ENCODE peak calls at places on chromosomes 2 and 18, in eight cellular contexts. One of them, this sample, is unnamed.

GRCh38 chr2:204110250-204111183 is 174.0 kb downstream of the ICOS start:
- DNase-seq in endothelial cell: no peak
- DNase-seq in fibroblast of pulmonary artery: peak
- DNase-seq in right lobe of liver: no peak
- DNase-seq in CD8-positive, alpha-beta T cell: peak
- DNase-seq in Calu3: no peak
- DNase-seq in GM20000: peak
- DNase-seq in GM13976: peak
- DNase-seq in this sample: no peak

GRCh38 chr2:96119389-96119751 is 3.0 kb upstream of the ADRA2B start:
- DNase-seq in CD8-positive, alpha-beta T cell: no peak
- DNase-seq in GM13976: no peak
- DNase-seq in endothelial cell: no peak
- DNase-seq in fibroblast of pulmonary artery: no peak
- DNase-seq in Calu3: no peak
- DNase-seq in GM20000: no peak
- DNase-seq in right lobe of liver: no peak
- DNase-seq in this sample: peak

GRCh38 chr18:23735021-23735464 is 45.8 kb downstream of the LAMA3 start:
- DNase-seq in GM13976: no peak
- DNase-seq in endothelial cell: no peak
- DNase-seq in CD8-positive, alpha-beta T cell: no peak
- DNase-seq in right lobe of liver: no peak
- DNase-seq in Calu3: peak
- DNase-seq in GM20000: no peak
- DNase-seq in fibroblast of pulmonary artery: peak
- DNase-seq in this sample: no peak

GRCh38 chr2:101466426-101466825 is 8.5 kb downstream of the RFX8 start:
- DNase-seq in right lobe of liver: no peak
- DNase-seq in GM20000: no peak
- DNase-seq in CD8-positive, alpha-beta T cell: no peak
- DNase-seq in endothelial cell: no peak
- DNase-seq in fibroblast of pulmonary artery: no peak
- DNase-seq in GM13976: no peak
- DNase-seq in Calu3: no peak
- DNase-seq in this sample: no peak

GRCh38 chr2:2839393-2840096 is 508.5 kb upstream of the MYT1L start:
- DNase-seq in GM13976: no peak
- DNase-seq in endothelial cell: no peak
- DNase-seq in fibroblast of pulmonary artery: no peak
- DNase-seq in right lobe of liver: no peak
- DNase-seq in CD8-positive, alpha-beta T cell: no peak
- DNase-seq in GM20000: no peak
- DNase-seq in Calu3: no peak
- DNase-seq in this sample: no peak

GRCh38 chr2:102294802-102295489 is 16.4 kb upstream of the IL1RL1 start:
- DNase-seq in endothelial cell: no peak
- DNase-seq in right lobe of liver: no peak
- DNase-seq in CD8-positive, alpha-beta T cell: no peak
- DNase-seq in Calu3: no peak
- DNase-seq in fibroblast of pulmonary artery: peak
- DNase-seq in GM20000: no peak
- DNase-seq in GM13976: no peak
- DNase-seq in this sample: no peak

GRCh38 chr2:204505946-204506345 is 39.3 kb upstream of the PARD3B start:
- DNase-seq in CD8-positive, alpha-beta T cell: no peak
- DNase-seq in GM20000: no peak
- DNase-seq in GM13976: no peak
- DNase-seq in endothelial cell: no peak
- DNase-seq in fibroblast of pulmonary artery: peak
- DNase-seq in right lobe of liver: no peak
- DNase-seq in Calu3: no peak
- DNase-seq in this sample: no peak

GRCh38 chr2:45180784-45181183 is 171.5 kb upstream of the SIX2 start:
- DNase-seq in GM20000: no peak
- DNase-seq in fibroblast of pulmonary artery: peak
- DNase-seq in endothelial cell: no peak
- DNase-seq in CD8-positive, alpha-beta T cell: no peak
- DNase-seq in GM13976: no peak
- DNase-seq in Calu3: no peak
- DNase-seq in right lobe of liver: no peak
- DNase-seq in this sample: no peak

GRCh38 chr2:51031004-51031791 is 734 bp downstream of the NRXN1 start:
- DNase-seq in Calu3: no peak
- DNase-seq in GM13976: no peak
- DNase-seq in right lobe of liver: no peak
- DNase-seq in CD8-positive, alpha-beta T cell: no peak
- DNase-seq in fibroblast of pulmonary artery: no peak
- DNase-seq in endothelial cell: no peak
- DNase-seq in GM20000: no peak
- DNase-seq in this sample: no peak

GRCh38 chr2:168730391-168730790 is 72.0 kb upstream of the NOSTRIN start:
- DNase-seq in endothelial cell: no peak
- DNase-seq in GM20000: no peak
- DNase-seq in Calu3: no peak
- DNase-seq in fibroblast of pulmonary artery: no peak
- DNase-seq in CD8-positive, alpha-beta T cell: no peak
- DNase-seq in right lobe of liver: no peak
- DNase-seq in GM13976: no peak
- DNase-seq in this sample: no peak

GRCh38 chr2:145038041-145038525 is 518.2 kb upstream of the ZEB2 start:
- DNase-seq in GM13976: no peak
- DNase-seq in right lobe of liver: no peak
- DNase-seq in Calu3: peak
- DNase-seq in endothelial cell: no peak
- DNase-seq in CD8-positive, alpha-beta T cell: no peak
- DNase-seq in GM20000: no peak
- DNase-seq in fibroblast of pulmonary artery: no peak
- DNase-seq in this sample: no peak

GRCh38 chr2:219664958-219665357 is 37.5 kb downstream of the SLC4A3 start:
- DNase-seq in right lobe of liver: no peak
- DNase-seq in GM20000: no peak
- DNase-seq in fibroblast of pulmonary artery: peak
- DNase-seq in GM13976: no peak
- DNase-seq in endothelial cell: no peak
- DNase-seq in CD8-positive, alpha-beta T cell: no peak
- DNase-seq in Calu3: no peak
- DNase-seq in this sample: no peak

GRCh38 chr18:79393181-79393598 is 2.5 kb upstream of the NFATC1 start:
- DNase-seq in right lobe of liver: no peak
- DNase-seq in Calu3: no peak
- DNase-seq in GM20000: peak
- DNase-seq in fibroblast of pulmonary artery: no peak
- DNase-seq in CD8-positive, alpha-beta T cell: no peak
- DNase-seq in endothelial cell: peak
- DNase-seq in GM13976: no peak
- DNase-seq in this sample: no peak

GRCh38 chr18:47899107-47899840 is 31.2 kb downstream of the SMAD2 start:
- DNase-seq in GM13976: no peak
- DNase-seq in fibroblast of pulmonary artery: no peak
- DNase-seq in GM20000: no peak
- DNase-seq in endothelial cell: no peak
- DNase-seq in CD8-positive, alpha-beta T cell: no peak
- DNase-seq in right lobe of liver: no peak
- DNase-seq in Calu3: no peak
- DNase-seq in this sample: no peak

GRCh38 chr18:59149007-59149406 is 9.3 kb downstream of the SEC11C start:
- DNase-seq in Calu3: no peak
- DNase-seq in GM13976: peak
- DNase-seq in GM20000: peak
- DNase-seq in right lobe of liver: no peak
- DNase-seq in endothelial cell: no peak
- DNase-seq in CD8-positive, alpha-beta T cell: no peak
- DNase-seq in fibroblast of pulmonary artery: no peak
- DNase-seq in this sample: no peak

GRCh38 chr2:238278626-238279323 is 9.6 kb downstream of the PER2 start:
- DNase-seq in GM20000: no peak
- DNase-seq in CD8-positive, alpha-beta T cell: no peak
- DNase-seq in right lobe of liver: peak
- DNase-seq in Calu3: no peak
- DNase-seq in GM13976: no peak
- DNase-seq in endothelial cell: no peak
- DNase-seq in fibroblast of pulmonary artery: no peak
- DNase-seq in this sample: peak

GRCh38 chr2:238280083-238280816 is 8.2 kb downstream of the PER2 start:
- DNase-seq in GM20000: no peak
- DNase-seq in fibroblast of pulmonary artery: no peak
- DNase-seq in GM13976: no peak
- DNase-seq in right lobe of liver: peak
- DNase-seq in CD8-positive, alpha-beta T cell: no peak
- DNase-seq in Calu3: no peak
- DNase-seq in endothelial cell: no peak
- DNase-seq in this sample: peak

GRCh38 chr2:238279324-238279682 is 9.1 kb downstream of the PER2 start:
- DNase-seq in CD8-positive, alpha-beta T cell: no peak
- DNase-seq in right lobe of liver: peak
- DNase-seq in GM20000: no peak
- DNase-seq in GM13976: no peak
- DNase-seq in endothelial cell: no peak
- DNase-seq in fibroblast of pulmonary artery: no peak
- DNase-seq in Calu3: no peak
- DNase-seq in this sample: peak

GRCh38 chr2:238274152-238274865 is 14.1 kb downstream of the PER2 start:
- DNase-seq in Calu3: no peak
- DNase-seq in GM13976: no peak
- DNase-seq in CD8-positive, alpha-beta T cell: no peak
- DNase-seq in right lobe of liver: peak
- DNase-seq in endothelial cell: no peak
- DNase-seq in GM20000: no peak
- DNase-seq in fibroblast of pulmonary artery: no peak
- DNase-seq in this sample: no peak

DNA sequence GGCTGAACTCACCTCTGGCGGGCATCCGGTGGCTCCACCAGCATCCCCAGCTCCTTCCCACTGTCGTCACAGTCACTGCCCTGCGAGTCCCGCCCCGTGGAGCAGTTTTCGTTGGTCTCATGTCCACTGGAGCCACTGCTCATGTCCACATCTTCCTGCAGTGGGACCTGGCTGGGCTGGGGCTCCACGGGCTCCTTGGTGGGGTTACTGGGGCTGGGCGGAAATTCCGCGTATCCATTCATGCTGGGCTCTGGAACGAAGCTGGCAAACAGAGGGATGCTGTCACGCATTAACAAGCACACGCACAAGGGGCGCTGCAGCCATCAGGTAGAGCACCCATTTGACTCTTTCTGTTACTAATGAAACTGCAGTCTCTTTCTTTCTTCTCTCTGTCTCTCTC is 10.7 kb downstream of the PER2 start:
- DNase-seq in CD8-positive, alpha-beta T cell: no peak
- DNase-seq in GM20000: no peak
- DNase-seq in right lobe of liver: peak
- DNase-seq in GM13976: no peak
- DNase-seq in endothelial cell: no peak
- DNase-seq in fibroblast of pulmonary artery: no peak
- DNase-seq in Calu3: no peak
- DNase-seq in this sample: peak
- TF ChIP-seq CTCF in CD8-positive, alpha-beta T cell: no peak
- TF ChIP-seq CTCF in GM20000: no peak
- TF ChIP-seq CTCF in right lobe of liver: no peak
- TF ChIP-seq CTCF in GM13976: no peak
- TF ChIP-seq CTCF in endothelial cell: no peak
- TF ChIP-seq CTCF in fibroblast of pulmonary artery: peak
- TF ChIP-seq CTCF in Calu3: peak
- TF ChIP-seq CTCF in this sample: no peak

GRCh38 chr2:195575879-195576391 is 81.1 kb upstream of the SLC39A10 start:
- DNase-seq in fibroblast of pulmonary artery: peak
- DNase-seq in CD8-positive, alpha-beta T cell: no peak
- DNase-seq in GM13976: peak
- DNase-seq in GM20000: peak
- DNase-seq in Calu3: peak
- DNase-seq in endothelial cell: no peak
- DNase-seq in right lobe of liver: no peak
- DNase-seq in this sample: no peak
- TF ChIP-seq CTCF in fibroblast of pulmonary artery: no peak
- TF ChIP-seq CTCF in CD8-positive, alpha-beta T cell: peak
- TF ChIP-seq CTCF in GM13976: no peak
- TF ChIP-seq CTCF in GM20000: peak
- TF ChIP-seq CTCF in Calu3: no peak
- TF ChIP-seq CTCF in endothelial cell: no peak
- TF ChIP-seq CTCF in right lobe of liver: no peak
- TF ChIP-seq CTCF in this sample: no peak

DNA sequence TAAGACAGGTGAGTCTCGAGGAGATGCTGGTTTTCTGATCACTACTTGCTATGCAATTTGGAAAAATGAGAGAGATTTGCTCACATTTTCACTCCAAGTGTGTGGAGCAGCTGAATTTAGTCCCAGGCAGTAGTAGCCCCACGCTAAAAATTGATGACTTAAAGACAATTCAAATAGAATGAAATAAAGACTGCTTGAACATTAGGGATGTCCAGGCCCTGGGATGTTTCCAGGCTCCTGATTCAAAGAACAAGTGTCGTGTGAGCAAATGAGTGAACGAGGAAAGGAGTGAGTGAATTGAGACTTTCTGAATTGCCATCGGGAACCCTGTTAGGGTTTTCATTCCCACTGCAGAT is 37.3 kb upstream of the MRPL19 start:
- DNase-seq in right lobe of liver: no peak
- DNase-seq in GM13976: no peak
- DNase-seq in Calu3: no peak
- DNase-seq in CD8-positive, alpha-beta T cell: no peak
- DNase-seq in fibroblast of pulmonary artery: no peak
- DNase-seq in endothelial cell: no peak
- DNase-seq in GM20000: no peak
- DNase-seq in this sample: no peak
- TF ChIP-seq CTCF in right lobe of liver: no peak
- TF ChIP-seq CTCF in GM13976: no peak
- TF ChIP-seq CTCF in Calu3: no peak
- TF ChIP-seq CTCF in CD8-positive, alpha-beta T cell: peak
- TF ChIP-seq CTCF in fibroblast of pulmonary artery: no peak
- TF ChIP-seq CTCF in endothelial cell: peak
- TF ChIP-seq CTCF in GM20000: no peak
- TF ChIP-seq CTCF in this sample: peak

DNA sequence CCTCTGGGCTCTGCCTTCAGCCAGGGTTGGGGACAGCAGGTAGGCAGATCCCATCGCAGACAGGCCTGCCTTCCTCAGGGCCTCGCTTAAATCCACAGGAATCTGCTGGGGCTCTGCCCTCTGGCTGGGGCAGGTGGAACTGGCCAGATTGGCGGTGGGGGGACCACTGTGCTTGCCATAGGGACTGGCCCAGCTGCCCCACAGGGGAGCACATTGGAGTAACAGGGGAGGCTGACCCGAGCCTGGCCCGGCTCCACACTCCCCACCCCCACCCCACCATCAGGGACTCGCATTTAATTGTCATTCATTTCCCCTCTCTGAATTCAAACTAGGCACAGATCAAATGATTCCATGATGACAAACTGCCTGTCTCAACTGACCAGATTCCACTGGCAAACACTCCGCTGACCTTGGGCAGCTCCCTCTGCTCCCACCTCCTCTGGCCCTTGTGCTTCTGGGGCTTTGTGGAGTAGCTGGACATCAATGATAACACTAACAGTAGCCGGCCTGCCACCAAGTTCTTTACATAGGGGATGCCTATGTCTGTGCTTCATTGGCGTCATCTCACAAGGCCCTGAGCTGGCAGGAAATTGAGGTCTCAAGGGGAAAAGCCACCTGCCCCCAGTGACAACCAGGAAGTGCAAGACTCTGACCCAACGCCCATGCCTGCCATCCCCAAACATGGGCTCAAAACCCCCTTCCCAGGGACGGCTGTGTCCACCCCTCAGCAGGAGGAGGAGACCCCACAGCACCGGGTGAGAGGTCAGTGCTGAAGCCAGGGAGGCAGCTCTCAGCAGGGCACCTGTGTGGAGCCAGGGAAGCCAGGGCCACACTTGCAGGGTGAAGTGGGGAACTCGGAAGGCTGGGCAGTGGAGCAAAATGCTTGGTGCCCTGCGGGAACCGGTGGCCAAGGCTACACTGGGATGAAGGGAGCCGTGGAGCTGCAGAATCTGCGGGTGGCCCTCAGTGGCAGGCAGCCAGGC is 2.1 kb upstream of the B3GNT7 start:
- DNase-seq in Calu3: no peak
- DNase-seq in GM13976: peak
- DNase-seq in endothelial cell: no peak
- DNase-seq in CD8-positive, alpha-beta T cell: no peak
- DNase-seq in right lobe of liver: no peak
- DNase-seq in fibroblast of pulmonary artery: no peak
- DNase-seq in GM20000: peak
- DNase-seq in this sample: no peak
- TF ChIP-seq CTCF in Calu3: peak
- TF ChIP-seq CTCF in GM13976: peak
- TF ChIP-seq CTCF in endothelial cell: no peak
- TF ChIP-seq CTCF in CD8-positive, alpha-beta T cell: no peak
- TF ChIP-seq CTCF in right lobe of liver: no peak
- TF ChIP-seq CTCF in fibroblast of pulmonary artery: peak
- TF ChIP-seq CTCF in GM20000: no peak
- TF ChIP-seq CTCF in this sample: no peak